ENCODE peak calls at places on chromosomes 5 and 9, in seven cellular contexts. L is mesendoderm, O is IMR-90, K is trophoblast cell, T is H9, U is H1, G is mesenchymal stem cell. E is an unnamed sample.

GRCh38 chr9:119167267-119167666 is 202.0 kb downstream of the BRINP1 start:
- DNase-seq in L (no peak), O (no peak), K (no peak), T (no peak), U (no peak), G (no peak), E (no peak)

GRCh38 chr9:114691046-114691955 is 9.3 kb upstream of the TEX48 start:
- DNase-seq in L (no peak), O (peak; percentile 91), K (peak; percentile 53), T (no peak), U (no peak), G (peak; percentile 88), E (no peak)

GRCh38 chr5:149466457-149466972 is 84.7 kb downstream of the CSNK1A1 start:
- DNase-seq in L (no peak), O (peak; percentile 95), K (peak; percentile 34), T (no peak), U (no peak), G (peak; percentile 94), E (no peak)

GRCh38 chr5:160464466-160464797 is 42.8 kb downstream of the PTTG1 start:
- DNase-seq in L (no peak), O (no peak), K (no peak), T (no peak), U (no peak), G (no peak), E (no peak)

GRCh38 chr9:30349526-30350513 is 2034.6 kb upstream of the ACO1 start:
- DNase-seq in L (no peak), O (no peak), K (no peak), T (no peak), U (no peak), G (no peak), E (no peak)

GRCh38 chr9:70413427-70413797 is 1.0 kb downstream of the KLF9 start:
- DNase-seq in L (peak; percentile 72), O (no peak), K (peak; percentile 63), T (no peak), U (no peak), G (no peak), E (no peak)

GRCh38 chr5:170769236-170769635 is 14.3 kb upstream of the GABRP start:
- DNase-seq in L (no peak), O (no peak), K (no peak), T (no peak), U (no peak), G (no peak), E (no peak)

GRCh38 chr5:157926171-157926671 is 67.3 kb upstream of the CLINT1 start:
- DNase-seq in L (no peak), O (no peak), K (no peak), T (no peak), U (no peak), G (no peak), E (no peak)

GRCh38 chr5:123543438-123543837 is 31.5 kb downstream of the CSNK1G3 start:
- DNase-seq in L (peak; percentile 6), O (no peak), K (no peak), T (no peak), U (no peak), G (no peak), E (no peak)

DNA sequence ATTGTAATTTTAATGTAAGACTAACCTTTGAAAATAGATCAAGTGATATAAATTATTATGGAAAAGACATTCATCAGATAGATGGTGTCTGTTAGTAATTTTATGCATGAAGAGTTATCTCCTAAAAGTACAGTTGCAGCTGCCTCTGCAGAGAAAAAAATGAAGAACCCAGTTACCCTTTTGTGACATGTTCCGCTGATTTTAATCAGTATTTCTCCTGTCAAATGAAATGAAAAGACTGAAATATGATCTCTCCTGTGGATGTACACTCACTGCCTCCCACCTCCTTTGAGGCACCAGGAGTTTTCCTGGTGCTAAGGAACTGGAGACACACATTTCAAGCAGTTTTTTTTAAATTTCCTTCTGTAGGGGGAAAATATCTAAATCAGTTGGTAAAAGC is 277.4 kb downstream of the KIF4B start:
- DNase-seq in L (no peak), O (no peak), K (no peak), T (no peak), U (no peak), G (no peak), E (no peak)
- H3K23ac ChIP-seq in L (no peak overlapping the region), O (no peak overlapping the region), K (no peak overlapping the region), T (no peak overlapping the region), U (no peak overlapping the region), G (no peak overlapping the region), E (no peak overlapping the region)

GRCh38 chr5:74864823-74865222 is 1.4 kb downstream of the FAM169A start:
- DNase-seq in L (no peak), O (no peak), K (peak; percentile 82), T (no peak), U (no peak), G (no peak), E (no peak)

GRCh38 chr5:74865293-74865798 is 841 bp downstream of the FAM169A start:
- DNase-seq in L (no peak), O (no peak), K (peak; percentile 23), T (no peak), U (no peak), G (no peak), E (no peak)

GRCh38 chr5:74863726-74864125 is 2.5 kb downstream of the FAM169A start:
- DNase-seq in L (no peak), O (no peak), K (no peak), T (no peak), U (no peak), G (no peak), E (no peak)

GRCh38 chr5:74865799-74866652 is at the start of gene FAM169A:
- DNase-seq in L (peak; percentile 74), O (peak; percentile 4), K (peak; percentile 52), T (peak; percentile 52), U (no peak), G (peak; percentile 42), E (peak; percentile 59)

DNA sequence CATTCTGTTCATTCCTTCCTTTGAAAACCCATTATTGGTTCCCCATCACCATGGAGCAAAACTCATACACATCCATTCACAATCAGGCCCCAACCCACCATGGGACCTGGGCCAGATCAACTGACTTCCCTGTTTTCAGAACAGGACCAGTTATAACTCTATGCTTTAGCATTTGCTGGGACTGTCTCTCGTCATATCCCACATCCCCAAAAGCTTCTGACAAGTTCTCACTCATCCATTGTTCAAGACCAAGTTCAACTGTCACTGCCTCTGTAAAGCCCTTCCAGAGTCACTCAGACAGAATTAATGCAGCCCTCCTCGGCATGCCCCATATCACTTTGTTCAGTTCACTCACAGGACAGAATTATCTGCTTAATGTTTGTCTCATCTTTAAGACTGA is 4.0 kb downstream of the FAM169A start:
- DNase-seq in L (no peak), O (no peak), K (no peak), T (no peak), U (no peak), G (no peak), E (no peak)
- H3K23ac ChIP-seq in L (no peak overlapping the region), O (no peak overlapping the region), K (peak overlapping the region; percentile 40), T (no peak overlapping the region), U (no peak overlapping the region), G (no peak overlapping the region), E (no peak overlapping the region)

GRCh38 chr5:153893809-153894208 is 144.9 kb downstream of the FAM114A2 start:
- DNase-seq in L (peak; percentile 67), O (no peak), K (no peak), T (no peak), U (no peak), G (no peak), E (no peak)

GRCh38 chr5:153895266-153895665 is 143.4 kb downstream of the FAM114A2 start:
- DNase-seq in L (no peak), O (no peak), K (no peak), T (no peak), U (no peak), G (no peak), E (no peak)

GRCh38 chr5:153888781-153889180 is 149.9 kb downstream of the FAM114A2 start:
- DNase-seq in L (no peak), O (no peak), K (no peak), T (no peak), U (no peak), G (no peak), E (no peak)

GRCh38 chr5:153896117-153896516 is 142.6 kb downstream of the FAM114A2 start:
- DNase-seq in L (no peak), O (peak; percentile 11), K (peak; percentile 56), T (no peak), U (no peak), G (peak; percentile 38), E (no peak)

DNA sequence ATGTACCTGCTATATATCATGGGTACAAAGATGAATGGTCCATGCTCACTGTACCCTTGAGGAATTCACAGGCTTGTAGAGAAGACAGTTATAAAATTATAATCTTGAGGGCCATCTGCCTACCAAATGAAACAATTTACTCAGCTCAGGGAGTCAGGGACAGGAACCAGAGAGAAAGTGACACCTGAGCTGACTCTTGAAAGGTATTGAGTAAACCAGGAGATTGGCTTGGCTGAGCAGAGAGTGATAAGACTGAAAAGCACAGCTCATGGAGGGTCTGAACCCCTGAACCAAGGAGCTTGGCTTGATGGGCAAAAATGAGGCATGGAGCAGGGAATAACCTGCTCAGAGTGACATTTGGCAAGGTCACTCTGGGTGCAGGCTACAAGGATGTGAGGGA is 147.3 kb downstream of the FAM114A2 start:
- DNase-seq in L (no peak), O (no peak), K (no peak), T (no peak), U (no peak), G (no peak), E (no peak)
- H3K23ac ChIP-seq in L (no peak overlapping the region), O (no peak overlapping the region), K (no peak overlapping the region), T (no peak overlapping the region), U (no peak overlapping the region), G (no peak overlapping the region), E (no peak overlapping the region)

GRCh38 chr9:112059980-112060348 is 115.1 kb downstream of the SUSD1 start:
- DNase-seq in L (no peak), O (no peak), K (no peak), T (no peak), U (no peak), G (no peak), E (no peak)

GRCh38 chr9:112063151-112063550 is 111.9 kb downstream of the SUSD1 start:
- DNase-seq in L (no peak), O (no peak), K (no peak), T (no peak), U (no peak), G (no peak), E (no peak)

GRCh38 chr9:112061152-112061740 is 113.9 kb downstream of the SUSD1 start:
- DNase-seq in L (peak; percentile 59), O (peak; percentile 99), K (peak; percentile 84), T (no peak), U (no peak), G (peak; percentile 98), E (no peak)

GRCh38 chr9:112056986-112057385 is 118.1 kb downstream of the SUSD1 start:
- DNase-seq in L (no peak), O (no peak), K (no peak), T (no peak), U (no peak), G (no peak), E (no peak)

DNA sequence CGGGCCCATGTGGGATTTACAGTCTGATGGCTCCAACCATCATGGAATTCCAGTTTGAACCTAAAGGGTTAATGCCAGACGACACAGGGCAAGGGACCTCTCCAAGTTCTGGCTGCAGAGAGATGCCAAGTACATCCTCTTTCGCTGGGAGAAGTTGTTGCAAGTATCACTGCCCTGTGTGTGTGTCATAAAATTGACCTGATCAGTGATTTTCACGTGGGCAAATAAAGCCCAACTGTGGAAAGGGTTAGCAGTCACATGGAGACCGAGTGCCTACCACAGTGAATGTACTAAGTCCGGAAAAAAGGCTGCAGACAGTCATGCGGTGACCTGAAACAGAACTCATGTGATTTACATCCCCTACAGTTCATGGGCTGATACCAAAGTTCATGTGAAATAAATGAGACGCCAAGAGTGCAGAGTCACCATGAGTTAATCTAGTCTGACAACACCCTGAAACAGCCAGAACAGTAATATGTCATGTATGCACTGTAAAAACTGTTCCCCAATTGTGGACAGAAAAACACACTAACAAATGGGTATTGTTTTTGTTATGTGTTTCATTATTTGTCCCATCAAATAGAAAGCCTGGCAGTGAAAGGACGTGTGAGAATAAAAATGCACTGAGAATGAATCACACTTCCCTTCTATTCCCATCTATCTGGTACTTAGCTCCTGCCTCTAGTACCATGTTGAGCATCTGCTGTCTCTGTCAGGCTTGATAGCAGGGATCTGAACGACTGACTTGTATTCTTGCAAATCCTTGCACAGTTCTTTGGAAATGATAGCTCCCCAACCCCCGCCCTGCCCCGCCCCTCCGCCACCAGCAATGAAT is 115.7 kb downstream of the SUSD1 start:
- DNase-seq in L (no peak), O (peak; percentile 92), K (peak; percentile 50), T (no peak), U (no peak), G (peak; percentile 94), E (no peak)
- H3K23ac ChIP-seq in L (no peak overlapping the region), O (peak overlapping the region; percentile 97), K (no peak overlapping the region), T (no peak overlapping the region), U (no peak overlapping the region), G (no peak overlapping the region), E (no peak overlapping the region)